ENCODE peak calls at places on chromosome 21, in six cellular contexts. R is lower lobe of right lung, V is Calu3, Z is AG04450, S is fibroblast of pulmonary artery, E is A549. U is an unnamed sample.

GRCh38 chr21:16541366-16541765 is 811.6 kb downstream of the USP25 start:
- DNase-seq in R (no peak), V (no peak), Z (no peak), S (no peak), E (no peak), U (no peak)

GRCh38 chr21:34075099-34075425 is 1.7 kb downstream of the MRPS6 start:
- DNase-seq in R (no peak), V (no peak), Z (no peak), S (no peak), E (no peak), U (no peak)

GRCh38 chr21:42534361-42534900 is 20.8 kb downstream of the SLC37A1 start:
- DNase-seq in R (peak; percentile 65), V (no peak), Z (no peak), S (no peak), E (no peak), U (no peak)

GRCh38 chr21:25733859-25734653 is 648 bp downstream of the ATP5PF start:
- DNase-seq in R (no peak), V (peak; percentile 2), Z (peak; percentile 1), S (peak; percentile 31), E (peak; percentile 1), U (peak; percentile 40)

GRCh38 chr21:27362249-27362648 is 395.4 kb upstream of the ADAMTS5 start:
- DNase-seq in R (no peak), V (no peak), Z (no peak), S (no peak), E (no peak), U (no peak)

GRCh38 chr21:26934383-26934782 is 32.5 kb downstream of the ADAMTS5 start:
- DNase-seq in R (no peak), V (no peak), Z (no peak), S (no peak), E (no peak), U (no peak)

GRCh38 chr21:31334648-31335121 is 9.4 kb downstream of the TIAM1 start:
- DNase-seq in R (no peak), V (no peak), Z (no peak), S (no peak), E (no peak), U (no peak)

GRCh38 chr21:26835714-26836265 is 9.4 kb downstream of the ADAMTS1 start:
- DNase-seq in R (no peak), V (no peak), Z (no peak), S (no peak), E (no peak), U (no peak)

GRCh38 chr21:33403128-33403785 is at the start of gene IFNGR2:
- DNase-seq in R (peak; percentile 68), V (peak; percentile 44), Z (no peak), S (peak; percentile 33), E (no peak), U (peak; percentile 83)

GRCh38 chr21:15250384-15250783 is 185.6 kb upstream of the NRIP1 start:
- DNase-seq in R (no peak), V (no peak), Z (peak; percentile 15), S (peak; percentile 35), E (peak; percentile 5), U (no peak)

GRCh38 chr21:31397939-31398338 is 53.9 kb upstream of the TIAM1 start:
- DNase-seq in R (no peak), V (no peak), Z (no peak), S (no peak), E (no peak), U (no peak)

GRCh38 chr21:44972821-44973220 is 33.0 kb downstream of the SLX9 start:
- DNase-seq in R (no peak), V (no peak), Z (no peak), S (no peak), E (peak; percentile 22), U (no peak)

GRCh38 chr21:44971672-44971995 is 31.8 kb downstream of the SLX9 start:
- DNase-seq in R (no peak), V (no peak), Z (no peak), S (no peak), E (no peak), U (no peak)

GRCh38 chr21:44970766-44971671 is 31.2 kb downstream of the SLX9 start:
- DNase-seq in R (no peak), V (no peak), Z (no peak), S (no peak), E (no peak), U (no peak)

GRCh38 chr21:44973598-44973997 is 33.8 kb downstream of the SLX9 start:
- DNase-seq in R (no peak), V (no peak), Z (no peak), S (no peak), E (no peak), U (no peak)

GRCh38 chr21:44972301-44972814 is 32.5 kb downstream of the SLX9 start:
- DNase-seq in R (no peak), V (no peak), Z (no peak), S (no peak), E (no peak), U (no peak)
- TF ChIP-seq CTCF in R (no peak), V (no peak), Z (no peak), S (no peak), E (no peak), U (no peak)

DNA sequence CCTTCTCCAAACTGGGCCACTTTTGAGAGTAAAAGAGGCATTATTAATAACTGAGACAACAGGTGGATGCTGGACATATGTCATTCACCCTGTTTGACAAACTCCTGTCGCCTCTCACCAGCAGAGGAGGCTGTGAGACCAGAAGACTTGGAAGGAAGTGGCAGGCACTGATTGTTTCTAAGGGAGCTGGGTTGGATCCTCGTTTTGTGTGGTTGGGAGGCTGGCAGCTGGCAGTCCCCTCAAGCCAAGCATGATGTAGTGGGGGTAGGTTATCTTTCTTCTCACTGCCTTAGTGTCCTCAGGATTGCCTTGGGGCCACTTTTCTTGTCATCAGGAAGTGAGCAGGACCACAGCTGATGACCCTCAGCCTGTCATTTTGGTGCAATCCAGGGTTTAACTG is 86.5 kb upstream of the KCNJ15 start:
- DNase-seq in R (peak; percentile 56), V (peak; percentile 52), Z (no peak), S (peak; percentile 37), E (peak; percentile 57), U (no peak)
- TF ChIP-seq CTCF in R (peak; percentile 58), V (no peak), Z (peak; percentile 43), S (peak; percentile 37), E (peak; percentile 21), U (peak; percentile 27)

GRCh38 chr21:21101911-21102310 is 103.7 kb downstream of the NCAM2 start:
- DNase-seq in R (no peak), V (no peak), Z (peak; percentile 43), S (peak; percentile 52), E (no peak), U (no peak)
- TF ChIP-seq CTCF in R (no peak), V (no peak), Z (peak; percentile 28), S (peak; percentile 19), E (no peak), U (no peak)

DNA sequence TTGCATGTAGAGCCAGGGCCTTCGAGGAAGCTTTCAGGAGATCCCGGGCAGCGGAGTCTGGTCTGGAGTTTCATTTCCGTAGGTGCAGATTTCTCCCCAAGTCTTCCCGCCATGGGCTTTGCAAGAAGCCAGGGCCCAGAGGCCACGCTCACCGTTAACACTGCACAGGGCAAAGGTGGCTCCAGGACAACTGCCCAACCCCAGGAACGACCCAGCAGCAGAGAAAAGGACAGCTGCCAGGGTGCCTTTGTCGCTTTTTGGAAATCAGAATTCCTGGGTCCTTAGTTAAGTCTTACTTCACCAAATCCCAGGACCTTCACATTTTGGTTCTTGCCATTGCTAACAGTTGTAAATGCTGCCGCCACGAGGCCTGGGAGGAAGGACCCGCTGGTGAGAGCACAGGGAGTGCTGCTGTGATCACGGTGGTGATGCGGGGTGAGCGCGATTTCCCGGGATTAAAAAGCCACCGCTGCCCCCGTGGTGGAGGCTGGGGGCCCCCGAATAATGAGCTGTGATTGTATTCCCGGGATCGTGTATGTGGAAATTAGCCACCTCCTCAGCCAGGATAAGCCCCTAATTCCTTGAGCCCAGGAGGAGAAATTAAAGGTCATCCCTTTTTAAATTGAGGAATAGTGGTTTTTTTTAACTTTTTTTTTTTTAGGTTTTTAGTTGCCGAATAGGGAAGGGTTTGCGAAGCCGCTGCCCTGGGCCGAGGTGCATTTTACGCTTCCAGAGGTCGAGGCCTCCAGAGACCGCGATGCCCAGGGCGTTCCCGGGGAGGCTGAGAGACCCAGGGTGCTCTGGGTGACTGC is 8.2 kb downstream of the SIM2 start:
- DNase-seq in R (no peak), V (no peak), Z (no peak), S (peak; percentile 29), E (no peak), U (peak; percentile 42)
- TF ChIP-seq CTCF in R (no peak), V (no peak), Z (peak; percentile 23), S (peak; percentile 12), E (no peak), U (no peak)

DNA sequence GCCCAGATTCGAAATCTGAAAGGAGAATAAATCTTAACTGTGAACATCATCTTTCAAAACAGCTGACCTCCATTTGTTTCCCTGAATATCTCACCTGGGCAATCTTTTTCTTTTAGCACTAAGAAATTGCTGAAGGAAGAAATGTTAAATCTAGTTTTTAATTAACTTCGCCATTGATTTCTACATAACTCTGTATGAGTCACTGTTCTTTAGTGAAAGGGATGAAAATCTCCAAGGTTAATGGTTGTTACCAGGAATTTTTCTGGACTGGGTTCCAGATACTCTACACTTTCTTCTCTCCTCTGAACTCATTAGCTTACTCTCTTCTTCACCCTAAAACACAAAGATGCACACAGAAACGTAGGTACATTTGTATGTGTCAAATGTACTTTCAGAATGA is 235.7 kb downstream of the BACH1 start:
- DNase-seq in R (no peak), V (no peak), Z (no peak), S (no peak), E (no peak), U (no peak)
- TF ChIP-seq CTCF in R (no peak), V (no peak), Z (no peak), S (no peak), E (no peak), U (no peak)

DNA sequence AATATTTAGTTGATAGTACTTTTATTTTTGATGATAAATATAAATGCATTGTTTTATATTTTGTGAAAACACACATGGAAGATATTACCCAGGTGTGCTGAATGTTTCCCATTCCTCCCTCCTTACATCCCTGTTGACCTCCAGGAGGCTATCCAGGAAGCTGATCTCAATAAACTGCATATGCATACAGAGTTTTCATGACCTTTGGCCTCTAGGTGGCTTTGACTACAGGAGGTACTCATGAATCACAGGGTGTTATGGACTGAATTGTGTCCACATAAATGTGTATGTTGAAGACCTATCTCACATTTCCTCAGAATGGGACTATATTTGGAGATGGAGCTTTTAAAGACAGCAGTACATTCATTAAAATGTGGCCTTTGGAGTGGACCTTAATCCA is 914.9 kb upstream of the NCAM2 start:
- DNase-seq in R (no peak), V (no peak), Z (no peak), S (no peak), E (no peak), U (no peak)
- TF ChIP-seq CTCF in R (no peak), V (no peak), Z (no peak), S (no peak), E (no peak), U (no peak)